ENCODE peak calls at places on chromosome 3, in six cellular contexts. Q, M, Z, A, S and D are unnamed samples.

GRCh38 chr3:99952306-99952705 is 134.6 kb downstream of the CMSS1 start:
- DNase-seq in Q (no peak), M (no peak), Z (peak; percentile 59), A (no peak), S (no peak), D (no peak)

GRCh38 chr3:127031845-127032244 is 48.9 kb downstream of the PLXNA1 start:
- DNase-seq in Q (no peak), M (no peak), Z (no peak), A (no peak), S (no peak), D (no peak)

GRCh38 chr3:194380300-194380699 is 10.8 kb upstream of the LRRC15 start:
- DNase-seq in Q (no peak), M (no peak), Z (no peak), A (no peak), S (no peak), D (no peak)

GRCh38 chr3:123618076-123618703 is 33.3 kb upstream of the HACD2 start:
- DNase-seq in Q (no peak), M (no peak), Z (no peak), A (no peak), S (no peak), D (no peak)

GRCh38 chr3:65878831-65879230 is 159.9 kb downstream of the MAGI1 start:
- DNase-seq in Q (no peak), M (no peak), Z (no peak), A (no peak), S (no peak), D (no peak)

GRCh38 chr3:138470687-138471086 is 36.3 kb downstream of the ESYT3 start:
- DNase-seq in Q (no peak), M (no peak), Z (no peak), A (no peak), S (peak; percentile 67), D (no peak)

GRCh38 chr3:53890726-53891499 is 746 bp downstream of the SELENOK start:
- DNase-seq in Q (peak; percentile 63), M (peak; percentile 38), Z (no peak), A (peak; percentile 64), S (no peak), D (peak; percentile 45)

GRCh38 chr3:196117809-196118208 is 35.9 kb upstream of the TFRC start:
- DNase-seq in Q (no peak), M (no peak), Z (no peak), A (no peak), S (no peak), D (no peak)

GRCh38 chr3:108407858-108408257 is 102.5 kb downstream of the MYH15 start:
- DNase-seq in Q (no peak), M (no peak), Z (no peak), A (no peak), S (no peak), D (no peak)

GRCh38 chr3:110815008-110815583 is 256.5 kb upstream of the NECTIN3 start:
- DNase-seq in Q (no peak), M (peak; percentile 7), Z (peak; percentile 55), A (no peak), S (no peak), D (no peak)

GRCh38 chr3:141335531-141336042 is 32.7 kb upstream of the ZBTB38 start:
- DNase-seq in Q (no peak), M (no peak), Z (no peak), A (no peak), S (no peak), D (no peak)

GRCh38 chr3:72483554-72484104 is 364.6 kb downstream of the SHQ1 start:
- DNase-seq in Q (no peak), M (no peak), Z (no peak), A (no peak), S (no peak), D (no peak)

GRCh38 chr3:107644631-107645030 is 121.9 kb downstream of the BBX start:
- DNase-seq in Q (no peak), M (no peak), Z (no peak), A (no peak), S (no peak), D (no peak)

GRCh38 chr3:100953103-100953502 is 40.1 kb downstream of the ABI3BP start:
- DNase-seq in Q (no peak), M (no peak), Z (no peak), A (no peak), S (no peak), D (no peak)

GRCh38 chr3:147507638-147508286 is 98.6 kb downstream of the ZIC1 start:
- DNase-seq in Q (no peak), M (no peak), Z (no peak), A (no peak), S (no peak), D (no peak)

GRCh38 chr3:108088697-108089096 is 2.1 kb downstream of the CD47 start:
- DNase-seq in Q (no peak), M (no peak), Z (no peak), A (no peak), S (no peak), D (no peak)

GRCh38 chr3:57896691-57897090 is 111.5 kb upstream of the FLNB start:
- DNase-seq in Q (no peak), M (no peak), Z (no peak), A (no peak), S (no peak), D (no peak)

GRCh38 chr3:104069114-104069513 is 1297.6 kb upstream of the ALCAM start:
- DNase-seq in Q (no peak), M (no peak), Z (no peak), A (no peak), S (no peak), D (no peak)

GRCh38 chr3:43093974-43094373 is 11.9 kb downstream of the POMGNT2 start:
- DNase-seq in Q (no peak), M (no peak), Z (no peak), A (no peak), S (no peak), D (no peak)

GRCh38 chr3:171354706-171355582 is 105.3 kb downstream of the TNIK start:
- DNase-seq in Q (no peak), M (no peak), Z (no peak), A (no peak), S (no peak), D (no peak)

GRCh38 chr3:26058774-26059455 is 269.0 kb downstream of the OXSM start:
- DNase-seq in Q (no peak), M (no peak), Z (no peak), A (no peak), S (no peak), D (no peak)

GRCh38 chr3:188946351-188946750 is 225.4 kb upstream of the TPRG1 start:
- DNase-seq in Q (no peak), M (no peak), Z (no peak), A (no peak), S (no peak), D (no peak)

GRCh38 chr3:188946837-188947236 is 224.9 kb upstream of the TPRG1 start:
- DNase-seq in Q (no peak), M (no peak), Z (no peak), A (no peak), S (no peak), D (no peak)

GRCh38 chr3:188948658-188949400 is 222.9 kb upstream of the TPRG1 start:
- DNase-seq in Q (no peak), M (peak; percentile 66), Z (peak; percentile 78), A (peak; percentile 60), S (no peak), D (no peak)

GRCh38 chr3:188947401-188947982 is 224.3 kb upstream of the TPRG1 start:
- DNase-seq in Q (no peak), M (peak; percentile 86), Z (no peak), A (peak; percentile 93), S (peak; percentile 86), D (no peak)

GRCh38 chr3:188947983-188948657 is 223.7 kb upstream of the TPRG1 start:
- DNase-seq in Q (no peak), M (peak; percentile 85), Z (no peak), A (peak; percentile 99), S (peak; percentile 93), D (no peak)
- H3K4me3 ChIP-seq in Q (no peak overlapping the region), M (peak overlapping the region; percentile 43), Z (peak overlapping the region; percentile 45), A (peak overlapping the region; percentile 13), S (peak overlapping the region; percentile 50), D (no peak overlapping the region)

DNA sequence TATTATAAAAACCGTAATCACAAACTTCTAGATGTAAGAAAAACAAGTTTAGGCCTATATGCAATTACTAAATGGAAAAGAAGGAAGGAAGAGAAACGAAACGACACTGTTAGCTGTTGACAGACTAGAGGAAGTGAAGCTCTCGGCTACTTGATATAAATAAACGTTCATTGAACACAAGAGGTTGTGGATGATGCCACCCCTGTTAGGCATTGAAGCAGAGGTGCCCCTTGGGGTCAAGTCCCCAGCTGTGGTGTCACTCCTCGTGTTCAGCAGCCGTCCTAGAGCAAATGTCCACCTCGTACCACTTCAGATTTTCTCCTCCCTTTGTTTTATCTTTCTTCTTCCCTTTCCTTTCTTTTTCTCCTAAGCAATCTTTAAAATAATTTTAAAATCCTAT is 146.5 kb upstream of the UBE2E1 start:
- DNase-seq in Q (no peak), M (no peak), Z (no peak), A (no peak), S (no peak), D (no peak)
- H3K4me3 ChIP-seq in Q (no peak overlapping the region), M (no peak overlapping the region), Z (no peak overlapping the region), A (no peak overlapping the region), S (no peak overlapping the region), D (no peak overlapping the region)

DNA sequence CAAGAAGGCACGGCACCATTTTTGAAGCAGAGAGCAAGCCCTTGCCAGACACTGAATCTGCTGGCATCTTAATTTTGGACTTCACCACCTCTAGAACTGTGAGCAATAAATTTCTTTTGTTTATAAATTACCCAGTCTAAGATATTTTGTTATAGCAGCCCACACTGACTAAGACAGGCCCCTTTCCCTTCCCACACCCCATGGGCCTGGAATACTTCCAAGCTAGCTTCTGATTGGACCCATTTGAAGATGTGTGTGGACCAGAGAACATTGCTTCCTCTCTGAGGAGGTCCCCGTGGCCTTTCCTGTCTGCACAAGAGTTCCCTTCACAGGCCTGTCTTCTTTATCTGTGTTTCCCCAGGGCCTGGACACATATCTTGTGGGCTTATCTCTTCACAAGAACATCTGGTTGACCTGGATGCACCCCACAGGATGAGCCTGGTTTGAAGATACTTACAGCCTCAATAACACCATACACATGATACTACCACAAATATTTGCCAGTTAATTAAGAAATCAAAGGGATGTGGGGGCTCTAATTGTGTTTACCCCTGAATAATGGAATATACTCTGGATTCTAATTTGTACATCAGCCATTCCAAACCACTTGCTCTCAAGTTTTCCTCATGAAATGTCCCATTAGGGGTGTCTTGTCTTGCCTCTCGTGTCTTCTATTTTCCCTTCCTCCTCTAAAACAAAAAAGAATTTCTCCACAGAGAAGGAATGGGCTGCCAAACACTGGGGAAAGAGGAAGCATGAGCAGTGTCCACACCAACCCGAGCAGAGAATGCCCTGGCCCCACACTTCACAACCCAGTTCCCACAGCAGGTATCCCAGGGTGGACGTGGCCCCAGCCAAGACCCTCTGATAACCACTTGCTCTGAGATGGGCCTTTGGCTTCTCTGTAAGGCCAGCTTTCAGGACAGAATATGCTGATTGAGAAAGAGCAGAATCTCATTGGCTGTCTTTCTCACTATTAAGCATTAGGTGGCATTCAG is 42.5 kb downstream of the GLB1 start:
- DNase-seq in Q (no peak), M (no peak), Z (no peak), A (no peak), S (no peak), D (no peak)
- H3K4me3 ChIP-seq in Q (peak overlapping the region; percentile 77), M (no peak overlapping the region), Z (no peak overlapping the region), A (no peak overlapping the region), S (no peak overlapping the region), D (no peak overlapping the region)

DNA sequence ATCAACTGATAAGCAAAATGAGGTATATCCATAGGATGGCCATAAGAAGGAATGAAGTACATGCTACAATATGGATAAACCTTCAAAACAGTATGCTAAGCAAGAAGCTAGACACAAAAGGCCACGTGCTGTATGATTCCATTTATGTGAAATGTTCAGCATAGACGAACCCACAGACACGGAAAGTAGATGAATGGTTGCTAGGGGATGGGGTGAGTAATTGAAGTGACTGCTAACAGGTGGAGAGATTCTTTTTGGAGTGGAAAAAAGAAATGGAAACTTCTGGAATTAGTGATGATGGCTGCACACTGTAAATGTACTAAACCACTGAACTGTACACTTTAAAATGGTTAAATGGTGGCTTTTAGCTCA is 630 bp upstream of the EFCAB12 start:
- DNase-seq in Q (no peak), M (no peak), Z (no peak), A (no peak), S (no peak), D (no peak)
- H3K4me3 ChIP-seq in Q (peak overlapping the region; percentile 20), M (no peak overlapping the region), Z (no peak overlapping the region), A (no peak overlapping the region), S (no peak overlapping the region), D (no peak overlapping the region)